ENCODE peak calls at places on chromosomes 11 and 22, in six cellular contexts. One of them, this sample, is unnamed.

GRCh38 chr22:29330291-29330690 is 14.8 kb upstream of the RASL10A start:
- DNase-seq in HL-60: no peak
- DNase-seq in stimulated activated CD4-positive, alpha-beta T cell treated with anti-CD3 and anti-CD28 coated beads, Interleukin-2, amount 100 ng/mL, for 48 hours: no peak
- DNase-seq in ovary: no peak
- DNase-seq in dermis blood vessel endothelial cell: no peak
- DNase-seq in kidney tubule cell: no peak
- DNase-seq in this sample: no peak

GRCh38 chr22:49577168-49578060 is 250.3 kb downstream of the BRD1 start:
- DNase-seq in HL-60: no peak
- DNase-seq in stimulated activated CD4-positive, alpha-beta T cell treated with anti-CD3 and anti-CD28 coated beads, Interleukin-2, amount 100 ng/mL, for 48 hours: no peak
- DNase-seq in ovary: no peak
- DNase-seq in dermis blood vessel endothelial cell: no peak
- DNase-seq in kidney tubule cell: no peak
- DNase-seq in this sample: no peak

GRCh38 chr11:119185916-119186634 is 800 bp downstream of the NHERF4 start:
- DNase-seq in HL-60: no peak
- DNase-seq in stimulated activated CD4-positive, alpha-beta T cell treated with anti-CD3 and anti-CD28 coated beads, Interleukin-2, amount 100 ng/mL, for 48 hours: no peak
- DNase-seq in ovary: no peak
- DNase-seq in dermis blood vessel endothelial cell: no peak
- DNase-seq in kidney tubule cell: no peak
- DNase-seq in this sample: no peak

GRCh38 chr11:112858289-112859023 is 102.8 kb upstream of the NCAM1 start:
- DNase-seq in HL-60: no peak
- DNase-seq in stimulated activated CD4-positive, alpha-beta T cell treated with anti-CD3 and anti-CD28 coated beads, Interleukin-2, amount 100 ng/mL, for 48 hours: no peak
- DNase-seq in ovary: no peak
- DNase-seq in dermis blood vessel endothelial cell: no peak
- DNase-seq in kidney tubule cell: no peak
- DNase-seq in this sample: no peak

GRCh38 chr11:62124186-62125113 is 639 bp downstream of the INCENP start:
- DNase-seq in HL-60: peak
- DNase-seq in stimulated activated CD4-positive, alpha-beta T cell treated with anti-CD3 and anti-CD28 coated beads, Interleukin-2, amount 100 ng/mL, for 48 hours: peak
- DNase-seq in ovary: no peak
- DNase-seq in dermis blood vessel endothelial cell: peak
- DNase-seq in kidney tubule cell: peak
- DNase-seq in this sample: peak

GRCh38 chr11:5550440-5551095 is 2.2 kb upstream of the OR52H1 start:
- DNase-seq in HL-60: no peak
- DNase-seq in stimulated activated CD4-positive, alpha-beta T cell treated with anti-CD3 and anti-CD28 coated beads, Interleukin-2, amount 100 ng/mL, for 48 hours: no peak
- DNase-seq in ovary: no peak
- DNase-seq in dermis blood vessel endothelial cell: no peak
- DNase-seq in kidney tubule cell: peak
- DNase-seq in this sample: peak

GRCh38 chr11:62217191-62217748 is 8.8 kb downstream of the SCGB2A1 start:
- DNase-seq in HL-60: no peak
- DNase-seq in stimulated activated CD4-positive, alpha-beta T cell treated with anti-CD3 and anti-CD28 coated beads, Interleukin-2, amount 100 ng/mL, for 48 hours: no peak
- DNase-seq in ovary: no peak
- DNase-seq in dermis blood vessel endothelial cell: peak
- DNase-seq in kidney tubule cell: peak
- DNase-seq in this sample: peak

GRCh38 chr11:36155770-36156485 is 133.3 kb downstream of the COMMD9 start:
- DNase-seq in HL-60: no peak
- DNase-seq in stimulated activated CD4-positive, alpha-beta T cell treated with anti-CD3 and anti-CD28 coated beads, Interleukin-2, amount 100 ng/mL, for 48 hours: no peak
- DNase-seq in ovary: peak
- DNase-seq in dermis blood vessel endothelial cell: peak
- DNase-seq in kidney tubule cell: peak
- DNase-seq in this sample: peak

GRCh38 chr11:77071077-77071476 is 4.3 kb downstream of the CAPN5 start:
- DNase-seq in HL-60: no peak
- DNase-seq in stimulated activated CD4-positive, alpha-beta T cell treated with anti-CD3 and anti-CD28 coated beads, Interleukin-2, amount 100 ng/mL, for 48 hours: no peak
- DNase-seq in ovary: peak
- DNase-seq in dermis blood vessel endothelial cell: no peak
- DNase-seq in kidney tubule cell: no peak
- DNase-seq in this sample: no peak

GRCh38 chr22:35784633-35785032 is 67.0 kb downstream of the APOL5 start:
- DNase-seq in HL-60: no peak
- DNase-seq in stimulated activated CD4-positive, alpha-beta T cell treated with anti-CD3 and anti-CD28 coated beads, Interleukin-2, amount 100 ng/mL, for 48 hours: no peak
- DNase-seq in ovary: no peak
- DNase-seq in dermis blood vessel endothelial cell: no peak
- DNase-seq in kidney tubule cell: no peak
- DNase-seq in this sample: no peak

GRCh38 chr11:114183041-114183511 is 113.1 kb upstream of the NNMT start:
- DNase-seq in HL-60: no peak
- DNase-seq in stimulated activated CD4-positive, alpha-beta T cell treated with anti-CD3 and anti-CD28 coated beads, Interleukin-2, amount 100 ng/mL, for 48 hours: peak
- DNase-seq in ovary: no peak
- DNase-seq in dermis blood vessel endothelial cell: no peak
- DNase-seq in kidney tubule cell: no peak
- DNase-seq in this sample: no peak

GRCh38 chr11:29029452-29029851 is 921.3 kb downstream of the METTL15 start:
- DNase-seq in HL-60: no peak
- DNase-seq in stimulated activated CD4-positive, alpha-beta T cell treated with anti-CD3 and anti-CD28 coated beads, Interleukin-2, amount 100 ng/mL, for 48 hours: no peak
- DNase-seq in ovary: no peak
- DNase-seq in dermis blood vessel endothelial cell: no peak
- DNase-seq in kidney tubule cell: no peak
- DNase-seq in this sample: no peak

GRCh38 chr11:87491381-87491780 is 453.6 kb downstream of the TMEM135 start:
- DNase-seq in HL-60: no peak
- DNase-seq in stimulated activated CD4-positive, alpha-beta T cell treated with anti-CD3 and anti-CD28 coated beads, Interleukin-2, amount 100 ng/mL, for 48 hours: no peak
- DNase-seq in ovary: no peak
- DNase-seq in dermis blood vessel endothelial cell: no peak
- DNase-seq in kidney tubule cell: no peak
- DNase-seq in this sample: no peak

GRCh38 chr11:20031155-20032001 is 128.9 kb downstream of the DBX1 start:
- DNase-seq in HL-60: no peak
- DNase-seq in stimulated activated CD4-positive, alpha-beta T cell treated with anti-CD3 and anti-CD28 coated beads, Interleukin-2, amount 100 ng/mL, for 48 hours: no peak
- DNase-seq in ovary: no peak
- DNase-seq in dermis blood vessel endothelial cell: peak
- DNase-seq in kidney tubule cell: peak
- DNase-seq in this sample: peak

GRCh38 chr11:11982975-11983374 is 25.5 kb downstream of the DKK3 start:
- DNase-seq in HL-60: no peak
- DNase-seq in stimulated activated CD4-positive, alpha-beta T cell treated with anti-CD3 and anti-CD28 coated beads, Interleukin-2, amount 100 ng/mL, for 48 hours: no peak
- DNase-seq in ovary: no peak
- DNase-seq in dermis blood vessel endothelial cell: no peak
- DNase-seq in kidney tubule cell: no peak
- DNase-seq in this sample: peak

GRCh38 chr11:118142809-118143208 is 9.8 kb downstream of the SCN4B start:
- DNase-seq in HL-60: peak
- DNase-seq in stimulated activated CD4-positive, alpha-beta T cell treated with anti-CD3 and anti-CD28 coated beads, Interleukin-2, amount 100 ng/mL, for 48 hours: no peak
- DNase-seq in ovary: no peak
- DNase-seq in dermis blood vessel endothelial cell: no peak
- DNase-seq in kidney tubule cell: peak
- DNase-seq in this sample: no peak

GRCh38 chr11:17595526-17596309 is 48.7 kb downstream of the OTOG start:
- DNase-seq in HL-60: no peak
- DNase-seq in stimulated activated CD4-positive, alpha-beta T cell treated with anti-CD3 and anti-CD28 coated beads, Interleukin-2, amount 100 ng/mL, for 48 hours: no peak
- DNase-seq in ovary: peak
- DNase-seq in dermis blood vessel endothelial cell: no peak
- DNase-seq in kidney tubule cell: no peak
- DNase-seq in this sample: no peak

GRCh38 chr11:128367573-128367972 is 219.8 kb downstream of the ETS1 start:
- DNase-seq in HL-60: no peak
- DNase-seq in stimulated activated CD4-positive, alpha-beta T cell treated with anti-CD3 and anti-CD28 coated beads, Interleukin-2, amount 100 ng/mL, for 48 hours: no peak
- DNase-seq in ovary: no peak
- DNase-seq in dermis blood vessel endothelial cell: no peak
- DNase-seq in kidney tubule cell: no peak
- DNase-seq in this sample: no peak

GRCh38 chr11:69644071-69644961 is 3.4 kb downstream of the CCND1 start:
- DNase-seq in HL-60: no peak
- DNase-seq in stimulated activated CD4-positive, alpha-beta T cell treated with anti-CD3 and anti-CD28 coated beads, Interleukin-2, amount 100 ng/mL, for 48 hours: no peak
- DNase-seq in ovary: peak
- DNase-seq in dermis blood vessel endothelial cell: peak
- DNase-seq in kidney tubule cell: peak
- DNase-seq in this sample: peak

GRCh38 chr11:132300283-132300682 is 929.9 kb downstream of the NTM start:
- DNase-seq in HL-60: no peak
- DNase-seq in stimulated activated CD4-positive, alpha-beta T cell treated with anti-CD3 and anti-CD28 coated beads, Interleukin-2, amount 100 ng/mL, for 48 hours: no peak
- DNase-seq in ovary: no peak
- DNase-seq in dermis blood vessel endothelial cell: no peak
- DNase-seq in kidney tubule cell: peak
- DNase-seq in this sample: no peak

GRCh38 chr11:113457784-113458183 is 17.4 kb downstream of the DRD2 start:
- DNase-seq in HL-60: no peak
- DNase-seq in stimulated activated CD4-positive, alpha-beta T cell treated with anti-CD3 and anti-CD28 coated beads, Interleukin-2, amount 100 ng/mL, for 48 hours: no peak
- DNase-seq in ovary: no peak
- DNase-seq in dermis blood vessel endothelial cell: no peak
- DNase-seq in kidney tubule cell: no peak
- DNase-seq in this sample: no peak

GRCh38 chr11:116062526-116063171 is 558.4 kb upstream of the CADM1 start:
- DNase-seq in HL-60: no peak
- DNase-seq in stimulated activated CD4-positive, alpha-beta T cell treated with anti-CD3 and anti-CD28 coated beads, Interleukin-2, amount 100 ng/mL, for 48 hours: no peak
- DNase-seq in ovary: no peak
- DNase-seq in dermis blood vessel endothelial cell: peak
- DNase-seq in kidney tubule cell: peak
- DNase-seq in this sample: peak

GRCh38 chr11:2796091-2796490 is 89.5 kb downstream of the CDKN1C start:
- DNase-seq in HL-60: no peak
- DNase-seq in stimulated activated CD4-positive, alpha-beta T cell treated with anti-CD3 and anti-CD28 coated beads, Interleukin-2, amount 100 ng/mL, for 48 hours: no peak
- DNase-seq in ovary: peak
- DNase-seq in dermis blood vessel endothelial cell: no peak
- DNase-seq in kidney tubule cell: no peak
- DNase-seq in this sample: no peak

GRCh38 chr11:17894929-17895658 is 117.8 kb downstream of the SERGEF start:
- DNase-seq in HL-60: no peak
- DNase-seq in stimulated activated CD4-positive, alpha-beta T cell treated with anti-CD3 and anti-CD28 coated beads, Interleukin-2, amount 100 ng/mL, for 48 hours: no peak
- DNase-seq in ovary: no peak
- DNase-seq in dermis blood vessel endothelial cell: no peak
- DNase-seq in kidney tubule cell: no peak
- DNase-seq in this sample: no peak

GRCh38 chr11:14424096-14424495 is 65.1 kb upstream of the RRAS2 start:
- DNase-seq in HL-60: no peak
- DNase-seq in stimulated activated CD4-positive, alpha-beta T cell treated with anti-CD3 and anti-CD28 coated beads, Interleukin-2, amount 100 ng/mL, for 48 hours: no peak
- DNase-seq in ovary: no peak
- DNase-seq in dermis blood vessel endothelial cell: peak
- DNase-seq in kidney tubule cell: peak
- DNase-seq in this sample: peak

GRCh38 chr11:96054870-96055705 is 131.2 kb upstream of the MTMR2 start:
- DNase-seq in HL-60: no peak
- DNase-seq in stimulated activated CD4-positive, alpha-beta T cell treated with anti-CD3 and anti-CD28 coated beads, Interleukin-2, amount 100 ng/mL, for 48 hours: no peak
- DNase-seq in ovary: no peak
- DNase-seq in dermis blood vessel endothelial cell: peak
- DNase-seq in kidney tubule cell: peak
- DNase-seq in this sample: peak

GRCh38 chr11:12453243-12453642 is 75.9 kb downstream of the PARVA start:
- DNase-seq in HL-60: no peak
- DNase-seq in stimulated activated CD4-positive, alpha-beta T cell treated with anti-CD3 and anti-CD28 coated beads, Interleukin-2, amount 100 ng/mL, for 48 hours: no peak
- DNase-seq in ovary: no peak
- DNase-seq in dermis blood vessel endothelial cell: no peak
- DNase-seq in kidney tubule cell: no peak
- DNase-seq in this sample: no peak

GRCh38 chr11:40118780-40119179 is 1340.7 kb downstream of the LRRC4C start:
- DNase-seq in HL-60: no peak
- DNase-seq in stimulated activated CD4-positive, alpha-beta T cell treated with anti-CD3 and anti-CD28 coated beads, Interleukin-2, amount 100 ng/mL, for 48 hours: no peak
- DNase-seq in ovary: no peak
- DNase-seq in dermis blood vessel endothelial cell: no peak
- DNase-seq in kidney tubule cell: no peak
- DNase-seq in this sample: no peak

This sample was measured in fibroblast of lung.